ENCODE peak calls at places on chromosomes 1 and 21, in ten cellular contexts. E is AG04449, L is choroid plexus epithelial cell, B is psoas muscle, R is foreskin fibroblast, F is adrenal gland, W is endodermal cell, G is AG09309, C is NB4, K is GM12864. M is an unnamed sample.

GRCh38 chr1:39701092-39701460 is 9.8 kb upstream of the HPCAL4 start:
- DNase-seq in K (no peak), L (peak), G (no peak), E (no peak), W (peak), R (no peak), B (no peak), C (no peak), F (no peak), M (peak)

GRCh38 chr1:66300986-66301451 is 232.9 kb upstream of the SGIP1 start:
- DNase-seq in G (no peak), L (peak), R (no peak), W (no peak), E (no peak), K (peak), B (no peak), C (peak), F (no peak), M (no peak)

GRCh38 chr21:45403133-45403824 is 1.7 kb upstream of the COL18A1 start:
- DNase-seq in K (no peak), L (no peak), W (peak), R (no peak), F (no peak), B (peak), E (no peak), G (no peak), C (no peak), M (no peak)

GRCh38 chr1:184270556-184270955 is 116.3 kb upstream of the C1orf21 start:
- DNase-seq in W (peak), B (no peak), E (no peak), R (peak), F (no peak), G (no peak), K (no peak), L (peak), C (no peak), M (no peak)

GRCh38 chr1:179021873-179022272 is 3.8 kb upstream of the FAM20B start:
- DNase-seq in E (no peak), C (no peak), K (no peak), R (peak), F (peak), L (peak), B (no peak), G (no peak), W (no peak), M (no peak)

GRCh38 chr21:45539796-45540600 is 2.2 kb downstream of the SLC19A1 start:
- DNase-seq in R (no peak), E (no peak), F (peak), B (peak), C (no peak), K (no peak), G (no peak), W (peak), L (no peak), M (no peak)

GRCh38 chr1:27878038-27878437 is 5.7 kb downstream of the THEMIS2 start:
- DNase-seq in R (no peak), W (no peak), B (no peak), G (no peak), K (no peak), F (no peak), L (no peak), C (no peak), E (no peak), M (no peak)

GRCh38 chr1:197725044-197725443 is 50.2 kb downstream of the DENND1B start:
- DNase-seq in C (peak), B (no peak), R (no peak), W (no peak), G (no peak), K (no peak), F (no peak), E (no peak), L (peak), M (peak)

GRCh38 chr1:118783095-118783758 is 204.9 kb downstream of the TBX15 start:
- DNase-seq in L (peak), F (no peak), E (no peak), R (no peak), B (no peak), G (no peak), C (no peak), W (no peak), K (no peak), M (no peak)

GRCh38 chr1:201455098-201455497 is 13.9 kb downstream of the PHLDA3 start:
- DNase-seq in B (no peak), R (no peak), F (no peak), K (no peak), C (no peak), G (no peak), E (no peak), L (no peak), W (no peak), M (no peak)

GRCh38 chr1:215517441-215517891 is 49.6 kb upstream of the KCTD3 start:
- DNase-seq in E (peak), G (peak), R (peak), W (peak), L (peak), B (no peak), K (no peak), F (no peak), C (peak), M (peak)

GRCh38 chr1:19651141-19651737 is 7.1 kb downstream of the NBL1 start:
- DNase-seq in W (peak), E (no peak), R (peak), K (no peak), G (no peak), C (peak), F (peak), L (peak), B (peak), M (no peak)

GRCh38 chr1:93207211-93207610 is 26.7 kb downstream of the CCDC18 start:
- DNase-seq in R (no peak), W (no peak), K (no peak), G (no peak), B (no peak), L (no peak), C (no peak), E (no peak), F (no peak), M (no peak)

GRCh38 chr1:178354816-178355215 is 141.9 kb downstream of the CLEC20A start:
- DNase-seq in B (no peak), E (no peak), C (no peak), G (no peak), R (no peak), L (no peak), W (no peak), K (no peak), F (no peak), M (no peak)

GRCh38 chr1:30191154-30191702 is 532.2 kb downstream of the MATN1 start:
- DNase-seq in W (peak), K (no peak), F (peak), C (peak), L (peak), B (peak), G (peak), E (peak), R (peak), M (peak)

GRCh38 chr1:192771341-192771740 is 37.5 kb upstream of the RGS2 start:
- DNase-seq in L (no peak), W (no peak), G (no peak), R (no peak), B (no peak), C (no peak), F (no peak), K (no peak), E (no peak), M (no peak)

GRCh38 chr1:194102607-194103006 is 916.2 kb upstream of the B3GALT2 start:
- DNase-seq in E (no peak), L (peak), K (no peak), C (peak), G (no peak), B (no peak), F (no peak), W (peak), R (no peak), M (no peak)

GRCh38 chr1:106498238-106498637 is 558.2 kb upstream of the PRMT6 start:
- DNase-seq in W (no peak), G (no peak), L (peak), B (no peak), K (no peak), R (no peak), C (no peak), E (no peak), F (no peak), M (no peak)

GRCh38 chr1:106534612-106535011 is 521.9 kb upstream of the PRMT6 start:
- DNase-seq in F (no peak), E (no peak), L (no peak), K (no peak), W (no peak), R (no peak), B (no peak), G (no peak), C (peak), M (no peak)

GRCh38 chr1:228084797-228085196 is 2.3 kb downstream of the ARF1 start:
- DNase-seq in G (no peak), F (no peak), W (no peak), K (no peak), B (peak), C (no peak), L (no peak), E (no peak), R (no peak), M (no peak)

GRCh38 chr1:200075522-200075921 is 48.0 kb downstream of the NR5A2 start:
- DNase-seq in C (no peak), G (no peak), E (no peak), L (no peak), R (no peak), B (no peak), F (no peak), K (no peak), W (peak), M (no peak)

GRCh38 chr1:81936838-81937237 is 136.1 kb downstream of the ADGRL2 start:
- DNase-seq in L (no peak), K (no peak), G (no peak), R (no peak), E (no peak), B (no peak), F (no peak), C (no peak), W (no peak), M (no peak)

GRCh38 chr1:183952101-183952500 is 85.4 kb downstream of the COLGALT2 start:
- DNase-seq in K (no peak), R (no peak), B (no peak), F (no peak), G (no peak), E (no peak), C (no peak), W (no peak), L (no peak), M (no peak)

GRCh38 chr1:229594227-229595008 is 31.5 kb downstream of the TAF5L start:
- DNase-seq in L (no peak), C (no peak), F (no peak), B (no peak), R (no peak), E (no peak), K (no peak), W (no peak), G (no peak), M (no peak)

GRCh38 chr1:95622609-95623008 is 388.6 kb downstream of the RWDD3 start:
- DNase-seq in K (no peak), C (no peak), F (no peak), R (no peak), L (no peak), B (no peak), E (no peak), W (no peak), G (no peak), M (no peak)

GRCh38 chr1:197915217-197915616 is 2.0 kb upstream of the LHX9 start:
- DNase-seq in L (no peak), E (no peak), K (no peak), C (no peak), G (no peak), F (no peak), W (peak), B (no peak), R (no peak), M (no peak)

GRCh38 chr1:36124404-36125128 is 456 bp downstream of the COL8A2 start:
- DNase-seq in E (no peak), W (no peak), B (no peak), C (no peak), R (no peak), K (no peak), F (no peak), G (no peak), L (no peak), M (no peak)

GRCh38 chr1:36125129-36125991 is at the start of gene COL8A2:
- DNase-seq in E (no peak), R (no peak), B (peak), K (no peak), C (no peak), F (no peak), G (no peak), W (peak), L (no peak), M (no peak)

GRCh38 chr1:36123357-36123756 is 1.7 kb downstream of the COL8A2 start:
- DNase-seq in C (no peak), W (no peak), E (no peak), B (no peak), R (no peak), G (no peak), K (peak), F (no peak), L (peak), M (no peak)

GRCh38 chr1:36122062-36122461 is 3.0 kb downstream of the COL8A2 start:
- DNase-seq in E (no peak), F (no peak), W (no peak), C (no peak), K (no peak), R (no peak), G (no peak), L (no peak), B (no peak), M (no peak)

DNA sequence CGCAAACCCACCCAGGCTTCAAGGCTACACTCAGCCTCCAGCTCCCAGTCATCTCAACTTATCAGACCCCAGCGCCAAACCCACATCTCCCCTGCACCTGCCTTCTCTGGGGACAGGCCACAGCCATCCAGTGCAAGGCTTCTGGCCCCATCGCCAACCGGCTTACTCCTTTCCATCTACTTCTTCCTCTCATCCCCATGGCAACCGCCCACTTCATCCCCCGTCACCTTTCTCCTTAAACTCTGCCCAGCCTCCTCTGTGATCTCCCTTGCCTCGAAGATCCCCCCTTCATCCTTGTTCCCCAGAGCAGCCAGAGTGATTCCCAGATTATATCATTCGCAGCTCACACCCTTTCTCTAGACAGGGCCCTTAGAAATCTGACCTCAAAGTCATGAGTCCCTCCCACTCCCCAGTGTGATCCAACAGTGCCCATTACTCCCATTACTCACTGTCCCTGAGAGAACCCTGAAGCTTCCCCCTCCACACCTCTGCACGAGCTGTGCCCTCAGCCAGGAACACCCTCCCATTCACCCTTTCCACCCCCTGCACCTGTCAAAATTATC is 2.5 kb downstream of the COL8A2 start:
- DNase-seq in B (no peak), E (no peak), R (no peak), C (no peak), L (no peak), W (no peak), G (no peak), K (no peak), F (no peak), M (no peak)
- H3K4me3 ChIP-seq in B (no peak), E (no peak), R (no peak), C (no peak), L (no peak), W (no peak), G (no peak), K (no peak), F (no peak), M (no peak)

GRCh38 chr1:160742428-160743127 is 3.5 kb downstream of the SLAMF7 start:
- DNase-seq in L (no peak), W (no peak), E (no peak), R (no peak), C (no peak), K (no peak), G (no peak), B (no peak), F (no peak), M (no peak)
- H3K4me3 ChIP-seq in L (no peak), W (no peak), E (no peak), R (no peak), C (no peak), K (peak), G (no peak), B (no peak), F (no peak), M (no peak)

GRCh38 chr1:226097866-226098625 is 35.5 kb downstream of the H3-3A start:
- DNase-seq in G (peak), E (no peak), W (no peak), L (peak), R (peak), B (no peak), F (no peak), K (no peak), C (no peak), M (peak)

GRCh38 chr1:226093621-226094020 is 31.1 kb downstream of the H3-3A start:
- DNase-seq in B (no peak), C (no peak), W (no peak), L (no peak), E (no peak), K (no peak), R (no peak), G (no peak), F (no peak), M (no peak)

GRCh38 chr1:226092955-226093354 is 30.4 kb downstream of the H3-3A start:
- DNase-seq in R (peak), L (no peak), B (no peak), W (no peak), E (no peak), K (no peak), C (no peak), G (no peak), F (no peak), M (no peak)

GRCh38 chr1:226094451-226094850 is 31.9 kb downstream of the H3-3A start:
- DNase-seq in C (no peak), W (no peak), F (no peak), B (no peak), L (no peak), G (no peak), R (no peak), E (no peak), K (no peak), M (no peak)

GRCh38 chr1:226095286-226095685 is 32.8 kb downstream of the H3-3A start:
- DNase-seq in E (no peak), K (no peak), L (no peak), W (no peak), C (no peak), G (no peak), F (no peak), R (no peak), B (no peak), M (no peak)
- H3K4me3 ChIP-seq in E (no peak), K (no peak), L (no peak), W (no peak), C (no peak), G (no peak), F (no peak), R (no peak), B (no peak), M (no peak)

GRCh38 chr1:75396745-75397144 is 214.2 kb downstream of the SLC44A5 start:
- DNase-seq in C (no peak), B (no peak), R (no peak), F (no peak), K (no peak), L (no peak), W (no peak), G (no peak), E (no peak), M (no peak)
- H3K4me3 ChIP-seq in C (no peak), B (no peak), R (no peak), F (no peak), K (no peak), L (no peak), W (no peak), G (no peak), E (no peak), M (no peak)

GRCh38 chr1:11797525-11798216 is 8.1 kb downstream of the MTHFR start:
- DNase-seq in B (no peak), R (no peak), F (peak), E (no peak), W (no peak), G (no peak), L (peak), K (no peak), C (no peak), M (no peak)

GRCh38 chr1:11796036-11796828 is 9.5 kb downstream of the MTHFR start:
- DNase-seq in C (no peak), W (no peak), K (no peak), B (no peak), F (peak), G (no peak), R (peak), E (no peak), L (peak), M (no peak)

GRCh38 chr1:11794446-11795237 is 11.1 kb downstream of the MTHFR start:
- DNase-seq in E (no peak), L (no peak), R (no peak), B (no peak), K (no peak), C (no peak), W (no peak), F (no peak), G (no peak), M (no peak)

GRCh38 chr1:11793819-11794218 is 11.9 kb downstream of the MTHFR start:
- DNase-seq in L (no peak), F (no peak), B (no peak), R (no peak), C (no peak), W (no peak), K (no peak), G (no peak), E (no peak), M (no peak)

DNA sequence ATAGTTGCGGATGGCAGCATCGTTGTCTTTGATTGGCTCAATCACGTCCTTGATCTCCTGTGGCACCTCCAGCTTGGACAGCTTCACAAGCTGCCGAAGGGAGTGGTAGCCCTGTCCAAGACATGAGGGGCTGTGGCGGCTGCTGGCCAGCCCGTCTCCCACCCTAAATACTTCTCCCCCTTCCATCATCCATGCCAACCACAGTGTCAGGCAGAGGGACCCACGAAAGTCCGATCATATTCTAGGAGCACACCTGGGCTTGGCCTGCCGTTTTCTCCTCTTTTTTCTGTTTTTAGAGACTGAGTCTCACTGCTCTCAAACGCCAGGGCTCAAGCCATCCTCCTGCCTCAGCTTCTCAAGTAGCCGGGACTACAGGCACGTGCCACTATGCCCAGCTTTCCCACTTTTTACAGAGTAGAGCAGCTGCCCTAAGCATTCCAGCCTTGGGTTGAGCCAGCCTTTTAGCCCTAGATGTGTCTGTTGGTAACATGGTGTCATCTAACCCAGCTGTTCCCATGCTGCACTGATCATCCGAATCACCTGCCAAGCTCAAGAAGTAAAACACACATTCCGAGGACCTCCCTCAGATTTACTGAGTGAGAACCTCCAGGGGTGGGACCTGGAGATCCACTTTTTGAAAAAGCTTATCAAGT is 10.4 kb downstream of the MTHFR start:
- DNase-seq in W (no peak), F (no peak), R (no peak), L (no peak), B (no peak), K (no peak), G (no peak), C (no peak), E (no peak), M (no peak)
- H3K4me3 ChIP-seq in W (no peak), F (no peak), R (no peak), L (no peak), B (no peak), K (no peak), G (no peak), C (no peak), E (no peak), M (no peak)

DNA sequence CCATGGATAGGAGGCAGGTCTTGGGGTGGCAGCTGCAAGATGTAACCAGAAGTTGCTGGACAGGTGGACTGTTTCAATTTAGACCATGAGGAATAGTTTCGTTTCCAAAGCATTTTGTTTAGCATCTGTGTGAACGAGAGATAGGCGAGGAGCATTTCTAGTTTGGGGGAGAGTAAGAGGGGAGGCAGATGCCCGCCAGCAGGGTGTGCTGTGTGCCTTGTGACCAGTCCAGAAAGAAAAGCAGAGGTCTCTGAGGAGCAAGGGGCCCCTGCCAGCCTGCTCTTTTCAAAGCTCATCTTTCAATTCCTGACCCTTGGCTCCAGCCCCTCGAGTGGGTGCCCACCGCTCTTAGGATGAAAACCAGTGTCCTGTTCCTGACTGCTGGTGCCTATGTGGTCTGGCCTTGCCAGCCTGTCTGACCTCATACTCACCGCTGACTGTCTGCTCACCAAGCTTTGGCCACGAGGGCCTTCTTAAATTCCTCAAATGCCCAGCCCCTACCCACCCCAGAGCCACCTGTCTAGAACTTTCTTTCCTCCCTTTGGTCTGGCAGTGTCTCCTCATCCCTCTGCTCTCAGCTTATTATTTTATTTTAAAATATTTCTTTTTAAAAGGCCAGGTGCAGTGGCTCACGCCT is 8.5 kb downstream of the SERINC2 start:
- DNase-seq in G (no peak), C (peak), F (no peak), L (peak), K (no peak), E (no peak), B (no peak), R (no peak), W (peak), M (no peak)
- H3K4me3 ChIP-seq in G (no peak), C (no peak), F (no peak), L (no peak), K (no peak), E (no peak), B (no peak), R (no peak), W (no peak), M (no peak)

GRCh38 chr1:108646661-108647269 is 14.1 kb downstream of the HENMT1 start:
- DNase-seq in R (peak), K (no peak), W (peak), C (peak), B (peak), G (peak), L (peak), F (peak), E (peak), M (peak)
- H3K4me3 ChIP-seq in R (no peak), K (no peak), W (no peak), C (peak), B (no peak), G (no peak), L (no peak), F (no peak), E (no peak), M (no peak)

GRCh38 chr1:44031900-44032817 is 897 bp upstream of the SLC6A9 start:
- DNase-seq in B (no peak), F (no peak), E (no peak), G (no peak), L (no peak), K (no peak), R (no peak), W (no peak), C (no peak), M (no peak)
- H3K4me3 ChIP-seq in B (no peak), F (no peak), E (peak), G (no peak), L (peak), K (no peak), R (peak), W (peak), C (no peak), M (peak)